ENCODE peak calls at places on chromosome 6, in four cellular contexts. F, U, T and G are unnamed samples.

GRCh38 chr6:30554962-30555361 is 1.3 kb downstream of the GNL1 start:
- DNase-seq in U (no peak), F (no peak), T (no peak), G (no peak)

GRCh38 chr6:52839124-52840055 is 1.2 kb downstream of the GSTA5 start:
- DNase-seq in U (peak; percentile 82), T (peak; percentile 87), F (no peak), G (peak; percentile 46)

GRCh38 chr6:109865968-109866367 is 112.1 kb upstream of the GPR6 start:
- DNase-seq in U (peak; percentile 70), T (no peak), F (no peak), G (no peak)

GRCh38 chr6:75266716-75267291 is 17.8 kb downstream of the TMEM30A start:
- DNase-seq in F (no peak), U (no peak), T (peak; percentile 67), G (peak; percentile 43)

GRCh38 chr6:16148498-16148897 is 19.6 kb downstream of the MYLIP start:
- DNase-seq in U (peak; percentile 50), F (no peak), T (no peak), G (no peak)

GRCh38 chr6:170233304-170234205 is 57.3 kb downstream of the DLL1 start:
- DNase-seq in T (no peak), F (no peak), U (no peak), G (no peak)

GRCh38 chr6:53436904-53437303 is 88.2 kb upstream of the ELOVL5 start:
- DNase-seq in F (no peak), T (no peak), U (no peak), G (no peak)

GRCh38 chr6:43739642-43740091 is 30.3 kb upstream of the VEGFA start:
- DNase-seq in U (peak; percentile 19), F (no peak), T (no peak), G (no peak)

GRCh38 chr6:11294263-11294662 is 61.8 kb upstream of the NEDD9 start:
- DNase-seq in T (no peak), F (no peak), U (no peak), G (no peak)

GRCh38 chr6:127515234-127515793 is 3.8 kb downstream of the MTCL3 start:
- DNase-seq in F (no peak), T (no peak), U (peak; percentile 82), G (no peak)

GRCh38 chr6:80969439-80969838 is 783.0 kb downstream of the TENT5A start:
- DNase-seq in F (no peak), U (no peak), T (no peak), G (no peak)

GRCh38 chr6:89411019-89411268 is 1.1 kb downstream of the RRAGD start:
- DNase-seq in U (no peak), F (no peak), T (no peak), G (no peak)

GRCh38 chr6:89412071-89413005 is at the start of gene RRAGD:
- DNase-seq in U (peak; percentile 54), F (no peak), T (peak; percentile 8), G (peak; percentile 65)

GRCh38 chr6:89414215-89414614 is 2.1 kb upstream of the RRAGD start:
- DNase-seq in T (no peak), F (no peak), U (no peak), G (no peak)

GRCh38 chr6:89411269-89412070 is 603 bp downstream of the RRAGD start:
- DNase-seq in U (peak; percentile 67), F (no peak), T (no peak), G (peak; percentile 30)

GRCh38 chr6:89413006-89413400 is 930 bp upstream of the RRAGD start:
- DNase-seq in U (no peak), T (no peak), F (no peak), G (no peak)
- H3K27ac ChIP-seq in U (no peak overlapping the region), T (no peak overlapping the region), F (peak overlapping the region; percentile 82), G (no peak overlapping the region)

DNA sequence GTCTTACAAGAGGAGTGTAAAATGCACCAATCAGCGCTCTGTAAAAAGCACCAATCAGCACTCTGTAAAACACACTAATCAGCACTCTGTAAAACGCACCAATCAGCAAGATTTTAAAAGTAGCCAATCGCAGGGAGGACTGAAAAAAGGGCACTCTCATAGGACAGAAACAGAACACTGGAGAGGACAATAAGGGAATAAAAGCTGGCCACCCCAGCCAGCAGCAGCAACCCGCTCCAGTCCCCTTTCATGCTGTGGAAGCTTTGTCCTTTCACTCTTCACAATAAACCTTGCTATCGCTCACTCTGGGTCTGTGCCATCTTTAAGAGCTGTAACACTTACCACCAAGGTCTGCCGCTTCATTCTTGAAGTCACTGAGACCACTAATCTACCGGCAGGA is 1.7 kb upstream of the AIG1 start:
- DNase-seq in T (peak; percentile 27), F (no peak), U (no peak), G (no peak)
- H3K27ac ChIP-seq in T (peak overlapping the region; percentile 89), F (no peak overlapping the region), U (no peak overlapping the region), G (no peak overlapping the region)

GRCh38 chr6:7139835-7140470 is 32.2 kb downstream of the RREB1 start:
- DNase-seq in T (no peak), U (no peak), F (no peak), G (no peak)
- H3K27ac ChIP-seq in T (peak overlapping the region; percentile 71), U (no peak overlapping the region), F (peak overlapping the region; percentile 98), G (no peak overlapping the region)

GRCh38 chr6:150584596-150584995 is 15.1 kb upstream of the PLEKHG1 start:
- DNase-seq in T (no peak), U (no peak), F (no peak), G (no peak)

GRCh38 chr6:150579611-150580010 is 20.1 kb upstream of the PLEKHG1 start:
- DNase-seq in T (no peak), U (no peak), F (no peak), G (no peak)

GRCh38 chr6:150584065-150584464 is 15.6 kb upstream of the PLEKHG1 start:
- DNase-seq in U (no peak), F (no peak), T (no peak), G (no peak)

GRCh38 chr6:150576651-150577226 is 22.9 kb upstream of the PLEKHG1 start:
- DNase-seq in F (no peak), T (no peak), U (no peak), G (no peak)

DNA sequence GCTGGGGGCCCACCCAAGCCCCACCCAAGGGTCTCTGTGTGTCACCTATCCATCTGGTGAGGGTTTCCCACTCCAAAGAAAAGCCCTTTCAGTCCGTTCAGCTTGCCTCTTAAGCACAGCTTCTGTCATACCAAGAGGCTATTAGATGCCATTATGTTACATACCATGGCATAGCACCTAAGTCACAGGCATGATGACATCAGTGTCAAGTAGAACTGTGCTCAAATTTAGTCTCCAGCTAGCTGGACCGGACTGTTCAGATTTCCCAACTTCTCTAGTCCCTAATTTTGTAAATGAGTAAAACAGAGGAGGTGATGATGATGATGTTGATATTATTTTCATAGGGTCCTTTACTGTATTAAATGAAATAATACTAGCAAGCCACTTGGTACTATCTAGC is 19.2 kb upstream of the PLEKHG1 start:
- DNase-seq in T (no peak), F (no peak), U (no peak), G (no peak)
- H3K27ac ChIP-seq in T (no peak overlapping the region), F (no peak overlapping the region), U (no peak overlapping the region), G (no peak overlapping the region)